ENCODE peak calls at places on chromosomes 7 and 10, in seven cellular contexts. Y, E, W, D, B, G and X are unnamed samples.

GRCh38 chr10:112658900-112659328 is 211.9 kb downstream of the VTI1A start:
- DNase-seq in Y (no peak), E (no peak), W (peak), D (no peak), B (no peak), G (no peak), X (peak)

GRCh38 chr10:133202778-133203651 is 27.0 kb upstream of the UTF1 start:
- DNase-seq in Y (no peak), E (no peak), W (no peak), D (no peak), B (no peak), G (no peak), X (no peak)

GRCh38 chr10:70265032-70265689 is 18.6 kb downstream of the NPFFR1 start:
- DNase-seq in Y (peak), E (no peak), W (no peak), D (no peak), B (no peak), G (no peak), X (no peak)

GRCh38 chr7:114653391-114654088 is 238.9 kb downstream of the FOXP2 start:
- DNase-seq in Y (peak), E (no peak), W (no peak), D (peak), B (no peak), G (no peak), X (no peak)

GRCh38 chr7:98293265-98293664 is 11.8 kb downstream of the BRI3 start:
- DNase-seq in Y (no peak), E (no peak), W (no peak), D (no peak), B (no peak), G (no peak), X (no peak)

GRCh38 chr7:3887071-3887691 is 586.1 kb downstream of the SDK1 start:
- DNase-seq in Y (no peak), E (no peak), W (no peak), D (no peak), B (no peak), G (no peak), X (no peak)

GRCh38 chr10:124291009-124291671 is 127.6 kb downstream of the OAT start:
- DNase-seq in Y (no peak), E (peak), W (peak), D (no peak), B (no peak), G (peak), X (no peak)

GRCh38 chr7:138654616-138655015 is 46.5 kb downstream of the SVOPL start:
- DNase-seq in Y (no peak), E (no peak), W (no peak), D (no peak), B (no peak), G (no peak), X (no peak)

GRCh38 chr10:17113889-17114288 is 15.7 kb downstream of the CUBN start:
- DNase-seq in Y (peak), E (no peak), W (peak), D (no peak), B (peak), G (peak), X (no peak)

GRCh38 chr7:39678935-39679690 is 55.7 kb downstream of the RALA start:
- DNase-seq in Y (no peak), E (no peak), W (no peak), D (no peak), B (no peak), G (no peak), X (no peak)

GRCh38 chr7:3537210-3537875 is 236.3 kb downstream of the SDK1 start:
- DNase-seq in Y (peak), E (no peak), W (peak), D (peak), B (no peak), G (no peak), X (no peak)

GRCh38 chr10:92074126-92074887 is 150.7 kb downstream of the BTAF1 start:
- DNase-seq in Y (no peak), E (no peak), W (peak), D (no peak), B (no peak), G (no peak), X (no peak)

GRCh38 chr7:32679192-32679591 is 183.9 kb downstream of the AVL9 start:
- DNase-seq in Y (no peak), E (no peak), W (no peak), D (no peak), B (no peak), G (no peak), X (no peak)

GRCh38 chr10:62047240-62047897 is 145.9 kb downstream of the ARID5B start:
- DNase-seq in Y (no peak), E (no peak), W (peak), D (no peak), B (no peak), G (no peak), X (no peak)

GRCh38 chr7:149764481-149765398 is 8.6 kb downstream of the ZNF467 start:
- DNase-seq in Y (peak), E (no peak), W (no peak), D (no peak), B (no peak), G (no peak), X (no peak)

GRCh38 chr7:120966961-120967360 is 16.4 kb downstream of the ING3 start:
- DNase-seq in Y (no peak), E (no peak), W (no peak), D (no peak), B (no peak), G (no peak), X (no peak)

DNA sequence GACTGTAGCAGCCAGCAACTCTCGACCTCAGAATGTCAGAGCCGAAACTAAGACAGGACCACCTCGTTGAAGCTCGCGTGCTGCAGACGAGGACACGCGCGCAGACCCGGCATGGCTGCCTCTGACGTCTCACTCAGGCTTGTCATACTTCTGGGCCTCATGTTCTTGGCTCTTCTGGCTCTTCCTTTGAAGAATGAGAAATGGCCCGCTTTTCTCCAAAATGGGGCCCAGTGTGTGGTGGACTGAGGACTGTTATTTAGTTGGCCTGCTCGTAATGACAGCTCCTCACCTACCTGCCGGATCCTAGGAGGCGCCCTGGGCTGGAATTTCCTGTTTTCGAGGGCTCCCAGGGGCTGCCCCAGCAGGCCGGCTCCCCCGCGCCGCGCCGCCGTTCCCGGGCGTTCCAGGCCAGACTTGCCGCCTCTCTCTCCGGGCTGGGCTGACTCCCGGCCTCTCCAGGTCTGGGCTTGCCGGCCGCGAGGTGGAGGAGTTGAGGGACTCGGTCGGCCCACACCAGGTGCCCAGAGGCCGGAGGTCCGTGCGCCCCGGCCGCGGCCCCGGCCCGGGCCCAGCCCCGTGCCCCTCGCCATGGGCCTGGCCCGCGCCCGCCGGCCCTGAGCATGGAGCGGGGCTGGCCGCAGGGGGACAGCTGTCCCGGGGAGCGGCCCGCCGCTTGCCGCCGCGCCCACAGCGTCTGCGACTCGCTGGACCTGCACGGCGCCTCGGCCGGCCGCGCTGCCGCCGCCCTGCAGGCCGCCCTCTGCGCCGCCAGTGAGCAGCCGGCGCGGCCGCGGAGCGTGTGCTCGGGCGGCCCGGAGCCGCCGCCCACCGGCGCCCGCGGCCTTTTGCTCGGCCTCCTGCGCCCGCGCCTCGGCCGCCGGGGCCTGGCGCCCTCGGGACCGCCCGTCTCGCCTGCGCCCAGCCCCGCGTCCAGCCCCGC is 28.1 kb downstream of the AGAP3 start:
- DNase-seq in Y (peak), E (peak), W (no peak), D (no peak), B (no peak), G (no peak), X (no peak)
- TF ChIP-seq CTCF in Y (no peak), E (no peak), W (no peak), D (no peak), B (no peak), G (no peak), X (no peak)

GRCh38 chr7:112206238-112207105 is at the start of the genes DOCK4 and ZNF277:
- DNase-seq in Y (peak), E (peak), W (peak), D (peak), B (peak), G (peak), X (peak)
- H3K4me3 ChIP-seq in Y (peak), E (peak), W (peak), D (peak), B (peak), G (peak), X (peak)

DNA sequence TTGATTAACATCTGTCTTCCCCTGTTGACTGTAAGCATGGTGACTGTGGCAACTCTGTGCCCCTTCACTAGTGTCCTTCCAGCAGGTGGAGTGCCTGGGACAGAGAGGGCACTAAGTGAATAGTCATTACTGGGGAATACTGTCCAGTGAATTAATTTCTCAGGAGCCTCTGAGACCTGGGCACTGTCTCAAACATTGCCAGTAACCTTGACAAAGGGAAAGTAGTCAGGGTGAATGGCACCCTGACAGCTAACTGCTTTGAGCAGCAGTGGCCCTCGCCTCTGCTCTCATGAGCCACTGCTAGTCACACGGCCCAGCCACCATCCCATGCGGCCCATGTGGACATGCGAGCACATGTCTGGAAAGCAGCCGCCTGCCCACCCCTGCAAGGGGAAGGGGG is 13.1 kb upstream of the GRB10 start:
- DNase-seq in Y (no peak), E (no peak), W (no peak), D (no peak), B (no peak), G (no peak), X (no peak)
- TF ChIP-seq CTCF in Y (no peak), E (no peak), W (peak), D (peak), B (peak), G (no peak), X (peak)

GRCh38 chr10:88431103-88431502 is 152.0 kb downstream of the RNLS start:
- DNase-seq in Y (no peak), E (no peak), W (no peak), D (no peak), B (no peak), G (no peak), X (no peak)
- H3K4me3 ChIP-seq in Y (no peak), E (no peak), W (no peak), D (no peak), B (no peak), G (no peak), X (no peak)

DNA sequence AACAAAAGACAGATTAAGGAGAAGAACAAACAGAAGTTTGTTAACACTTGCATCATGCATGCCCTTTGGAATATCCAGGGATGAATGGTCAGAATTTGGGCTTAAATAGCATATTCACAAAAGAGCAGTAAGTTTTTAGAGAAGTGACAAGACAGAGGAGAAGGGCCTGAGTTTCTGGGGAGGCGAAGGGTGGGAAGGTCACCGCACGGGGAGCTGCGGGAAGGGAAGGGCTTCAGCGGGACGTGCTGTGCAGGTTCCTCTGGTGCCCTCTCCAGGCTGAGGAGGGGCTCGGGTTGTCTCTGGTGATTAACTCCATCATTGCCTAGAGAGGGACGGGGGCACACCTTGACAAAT is 10.4 kb upstream of the ZNF22 start:
- DNase-seq in Y (peak), E (no peak), W (no peak), D (no peak), B (no peak), G (peak), X (no peak)
- TF ChIP-seq CTCF in Y (peak), E (peak), W (no peak), D (peak), B (no peak), G (no peak), X (peak)

GRCh38 chr7:151631149-151631967 is 111.7 kb upstream of the RHEB start:
- DNase-seq in Y (peak), E (no peak), W (peak), D (no peak), B (no peak), G (peak), X (no peak)

GRCh38 chr7:151631968-151632749 is 112.5 kb upstream of the RHEB start:
- DNase-seq in Y (peak), E (peak), W (peak), D (no peak), B (peak), G (peak), X (no peak)

GRCh38 chr7:151628846-151629604 is 109.3 kb upstream of the RHEB start:
- DNase-seq in Y (peak), E (no peak), W (no peak), D (no peak), B (no peak), G (peak), X (no peak)

GRCh38 chr7:151629873-151630272 is 110.2 kb upstream of the RHEB start:
- DNase-seq in Y (peak), E (no peak), W (no peak), D (no peak), B (no peak), G (no peak), X (no peak)

GRCh38 chr7:151630349-151630748 is 110.7 kb upstream of the RHEB start:
- DNase-seq in Y (no peak), E (no peak), W (no peak), D (no peak), B (no peak), G (no peak), X (no peak)
- H3K4me3 ChIP-seq in Y (peak), E (peak), W (peak), D (peak), B (no peak), G (peak), X (peak)

DNA sequence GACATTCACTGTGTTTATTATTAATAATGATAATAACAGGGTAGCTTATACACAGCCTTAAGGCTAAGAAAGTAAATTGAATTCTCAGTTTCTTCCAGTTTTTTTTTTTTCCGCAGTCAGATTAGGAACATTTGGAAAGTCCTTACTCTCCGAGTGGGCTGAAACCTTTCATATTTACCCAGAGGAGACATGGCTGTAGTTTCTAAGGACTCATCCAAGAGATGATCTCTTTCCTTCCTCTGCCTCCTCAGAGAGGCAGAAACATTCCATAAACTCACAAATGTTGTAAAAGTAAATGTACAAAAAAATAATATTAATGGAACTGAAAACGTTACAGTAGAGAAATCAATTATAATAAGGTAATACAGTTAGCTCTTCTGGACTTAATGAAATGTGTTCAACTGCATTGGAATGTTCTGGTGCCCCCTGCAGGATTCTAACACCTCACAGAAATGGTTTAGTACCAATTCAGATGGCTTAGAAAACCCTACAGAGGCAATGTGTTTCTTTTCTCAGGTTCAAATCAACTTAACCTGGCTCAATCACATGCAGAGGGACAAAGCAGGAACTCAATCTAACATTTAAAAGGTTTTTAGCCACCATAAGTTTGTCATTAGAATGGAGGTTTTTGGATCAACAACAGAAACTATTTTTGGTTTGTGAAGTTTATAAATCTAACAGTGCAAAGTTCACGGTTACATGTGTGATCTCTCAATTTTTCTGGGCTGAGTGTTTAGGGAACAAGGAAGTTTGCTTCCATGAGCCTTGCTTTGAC is 71.7 kb downstream of the ICA1 start:
- DNase-seq in Y (peak), E (no peak), W (peak), D (peak), B (peak), G (no peak), X (no peak)
- TF ChIP-seq CTCF in Y (peak), E (peak), W (peak), D (peak), B (peak), G (peak), X (peak)

GRCh38 chr10:6589287-6590094 is 9.4 kb upstream of the PRKCQ start:
- DNase-seq in Y (peak), E (no peak), W (no peak), D (no peak), B (no peak), G (no peak), X (no peak)
- H3K4me3 ChIP-seq in Y (no peak), E (no peak), W (no peak), D (no peak), B (no peak), G (no peak), X (no peak)

GRCh38 chr10:99369551-99369950 is 40.4 kb downstream of the CNNM1 start:
- DNase-seq in Y (no peak), E (no peak), W (no peak), D (no peak), B (peak), G (no peak), X (no peak)

GRCh38 chr10:99368646-99369045 is 39.5 kb downstream of the CNNM1 start:
- DNase-seq in Y (no peak), E (no peak), W (peak), D (no peak), B (peak), G (no peak), X (no peak)

GRCh38 chr10:99369126-99369525 is 40.0 kb downstream of the CNNM1 start:
- DNase-seq in Y (no peak), E (no peak), W (peak), D (no peak), B (peak), G (no peak), X (no peak)

GRCh38 chr10:99372546-99373271 is 43.6 kb downstream of the CNNM1 start:
- DNase-seq in Y (no peak), E (no peak), W (peak), D (no peak), B (peak), G (no peak), X (no peak)

GRCh38 chr10:99370993-99371392 is 41.8 kb downstream of the CNNM1 start:
- DNase-seq in Y (peak), E (no peak), W (peak), D (no peak), B (peak), G (no peak), X (no peak)
- TF ChIP-seq CTCF in Y (peak), E (peak), W (peak), D (peak), B (peak), G (peak), X (peak)

GRCh38 chr7:106553446-106553836 is 107.5 kb downstream of the CCDC71L start:
- DNase-seq in Y (no peak), E (no peak), W (no peak), D (no peak), B (no peak), G (no peak), X (no peak)
- H3K4me3 ChIP-seq in Y (no peak), E (no peak), W (no peak), D (no peak), B (no peak), G (no peak), X (no peak)